ENCODE peak calls at places on chromosomes 11 and 22, in ten cellular contexts. X is thoracic aorta, Q is neural progenitor cell, J is vagina, U is adrenal gland, Z is hepatocyte, A is left ventricle myocardium inferior, F is PC-9, E is body of pancreas, G is heart left ventricle. W is an unnamed sample.

GRCh38 chr11:44893250-44894216 is 57.1 kb downstream of the TP53I11 start:
- DNase-seq in X (no peak), Q (peak; percentile 55), J (no peak), U (peak; percentile 56), Z (no peak), A (no peak), F (no peak), E (no peak), G (no peak), W (no peak)

GRCh38 chr22:48181168-48181955 is 1418.9 kb downstream of the TBC1D22A start:
- DNase-seq in X (no peak), Q (no peak), J (peak; percentile 84), U (no peak), Z (no peak), A (no peak), F (no peak), E (no peak), G (no peak), W (no peak)

GRCh38 chr22:19759994-19760651 is 455 bp upstream of the TBX1 start:
- DNase-seq in X (no peak), Q (peak; percentile 36), J (no peak), U (no peak), Z (no peak), A (no peak), F (no peak), E (no peak), G (no peak), W (no peak)

GRCh38 chr11:724063-724732 is 18.2 kb downstream of the EPS8L2 start:
- DNase-seq in X (no peak), Q (no peak), J (no peak), U (no peak), Z (no peak), A (no peak), F (no peak), E (no peak), G (no peak), W (no peak)

GRCh38 chr22:47613606-47614350 is 851.3 kb downstream of the TBC1D22A start:
- DNase-seq in X (no peak), Q (no peak), J (no peak), U (no peak), Z (no peak), A (no peak), F (no peak), E (no peak), G (no peak), W (no peak)

GRCh38 chr11:1303973-1304372 is 5.5 kb downstream of the TOLLIP start:
- DNase-seq in X (no peak), Q (no peak), J (no peak), U (no peak), Z (peak; percentile 18), A (no peak), F (no peak), E (peak; percentile 88), G (no peak), W (peak; percentile 30)

GRCh38 chr22:49904040-49904369 is 14.2 kb downstream of the ALG12 start:
- DNase-seq in X (no peak), Q (no peak), J (no peak), U (no peak), Z (no peak), A (no peak), F (no peak), E (no peak), G (no peak), W (peak; percentile 22)

GRCh38 chr11:74069146-74070046 is 60.5 kb upstream of the UCP3 start:
- DNase-seq in X (no peak), Q (no peak), J (no peak), U (no peak), Z (peak; percentile 13), A (no peak), F (peak; percentile 100), E (peak; percentile 54), G (no peak), W (no peak)

GRCh38 chr11:121452609-121453150 is at the start of gene SORL1-AS1:
- DNase-seq in X (no peak), Q (peak; percentile 10), J (no peak), U (no peak), Z (peak; percentile 50), A (no peak), F (no peak), E (peak; percentile 18), G (no peak), W (no peak)

GRCh38 chr11:36490026-36490806 is 19.9 kb downstream of the TRAF6 start:
- DNase-seq in X (no peak), Q (no peak), J (no peak), U (no peak), Z (no peak), A (no peak), F (no peak), E (no peak), G (no peak), W (no peak)

GRCh38 chr11:36492724-36493304 is 17.3 kb downstream of the TRAF6 start:
- DNase-seq in X (no peak), Q (peak; percentile 51), J (no peak), U (no peak), Z (peak; percentile 59), A (no peak), F (no peak), E (peak; percentile 34), G (no peak), W (peak; percentile 52)

GRCh38 chr11:36498721-36499120 is 11.4 kb downstream of the TRAF6 start:
- DNase-seq in X (no peak), Q (no peak), J (no peak), U (no peak), Z (no peak), A (no peak), F (no peak), E (no peak), G (no peak), W (no peak)

GRCh38 chr11:36488096-36488495 is 22.0 kb downstream of the TRAF6 start:
- DNase-seq in X (no peak), Q (no peak), J (no peak), U (no peak), Z (no peak), A (no peak), F (no peak), E (no peak), G (no peak), W (no peak)

DNA sequence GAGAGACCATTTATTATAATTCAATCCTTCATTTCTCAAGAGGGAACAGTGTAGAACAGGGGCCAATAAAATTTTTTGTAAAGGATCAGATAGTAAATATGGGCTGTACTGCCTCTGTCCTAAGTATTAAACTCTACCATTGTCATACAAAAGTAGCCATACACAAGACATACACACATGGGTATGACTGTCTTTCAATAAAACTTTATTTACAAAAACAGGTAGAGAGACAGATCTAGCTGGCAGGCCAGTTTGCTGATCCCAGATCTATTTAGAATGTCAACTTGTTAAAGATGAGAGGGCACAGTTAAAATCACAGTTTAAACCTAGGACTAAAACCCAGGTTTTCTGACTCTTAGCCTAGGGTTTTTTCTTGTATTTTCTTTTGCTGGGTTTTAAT is 16.7 kb downstream of the TRAF6 start:
- DNase-seq in X (no peak), Q (no peak), J (no peak), U (no peak), Z (no peak), A (no peak), F (no peak), E (no peak), G (no peak), W (no peak)
- H3K4me1 ChIP-seq in X (peaks cover 2% of the 10 kb centered on the region), Q (no peaks in the 10 kb centered on the region), J (no peaks in the 10 kb centered on the region), U (no peaks in the 10 kb centered on the region), Z (no peaks in the 10 kb centered on the region), A (peaks cover 9% of the 10 kb centered on the region), F (no peaks in the 10 kb centered on the region), E (no peaks in the 10 kb centered on the region), G (no peaks in the 10 kb centered on the region), W (no peaks in the 10 kb centered on the region)

DNA sequence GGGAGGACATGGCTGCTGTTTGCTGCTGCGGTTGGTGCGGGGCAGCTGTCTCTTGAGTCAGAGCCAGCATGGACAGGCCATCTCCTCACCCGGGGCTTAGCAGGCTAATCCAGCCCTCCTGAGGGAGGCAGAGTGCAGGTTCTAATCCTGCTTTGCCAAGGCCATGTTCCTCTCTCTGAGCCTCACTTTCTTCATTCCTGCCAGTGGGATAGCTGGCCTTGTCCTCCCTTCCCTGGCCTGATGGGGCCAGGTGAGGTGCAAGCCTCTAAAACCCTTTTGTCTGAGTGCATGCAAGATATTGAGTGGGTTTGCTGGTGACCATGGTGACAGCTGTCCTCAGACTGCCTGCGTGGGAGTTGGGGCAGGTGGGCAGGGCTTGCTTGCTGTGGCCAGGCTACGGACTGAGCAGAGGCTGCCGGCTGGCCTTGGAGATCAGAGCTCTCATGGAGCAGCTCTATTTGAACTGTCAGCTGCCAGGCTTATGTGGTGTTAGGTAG is 3.6 kb downstream of the USP35 start:
- DNase-seq in X (no peak), Q (no peak), J (no peak), U (peak; percentile 54), Z (no peak), A (no peak), F (no peak), E (peak; percentile 93), G (no peak), W (no peak)
- TF ChIP-seq CTCF in X (no peak), Q (no peak), J (no peak), U (no peak), Z (no peak), A (no peak), F (no peak), E (no peak), G (no peak), W (no peak)

GRCh38 chr11:78425436-78425835 is 7.8 kb upstream of the GAB2 start:
- DNase-seq in X (no peak), Q (no peak), J (no peak), U (no peak), Z (no peak), A (no peak), F (peak; percentile 31), E (no peak), G (no peak), W (no peak)
- H3K4me1 ChIP-seq in X (peaks cover 13% of the 10 kb centered on the region), Q (peaks cover 11% of the 10 kb centered on the region), J (peaks cover 17% of the 10 kb centered on the region), U (peaks cover 21% of the 10 kb centered on the region), Z (no peaks in the 10 kb centered on the region), A (peaks cover 12% of the 10 kb centered on the region), F (no peaks in the 10 kb centered on the region), E (peaks cover 12% of the 10 kb centered on the region), G (peaks cover 5% of the 10 kb centered on the region), W (peaks cover 22% of the 10 kb centered on the region)

GRCh38 chr11:61392991-61393595 is 706 bp downstream of the TMEM216 start:
- DNase-seq in X (no peak), Q (peak; percentile 22), J (no peak), U (no peak), Z (peak; percentile 48), A (no peak), F (no peak), E (no peak), G (no peak), W (peak; percentile 60)
- TF ChIP-seq CTCF in X (no peak), Q (no peak), J (no peak), U (no peak), Z (peak; percentile 36), A (no peak), F (no peak), E (no peak), G (no peak), W (peak; percentile 29)

W was measured in endodermal cell.